ENCODE peak calls at places on chromosomes 3 and 15, in four cellular contexts. W is GM23338; G is stimulated activated naive CD8-positive, alpha-beta T cell treated with anti-CD3 and anti-CD28 coated beads, Interleukin-15, Interleukin-2, amounts not matched to agents 100 U/mL and 50 U/mL, for 24 hours; B is kidney epithelial cell. Y is an unnamed sample.

GRCh38 chr3:27535809-27536392 is 51.7 kb upstream of the SLC4A7 start:
- DNase-seq in G (no peak), W (no peak), B (no peak), Y (no peak)

GRCh38 chr3:134608023-134608758 is 42.6 kb downstream of the KY start:
- DNase-seq in G (no peak), B (no peak), W (no peak), Y (no peak)

GRCh38 chr3:97992547-97993173 is 20.4 kb upstream of the RIOX2 start:
- DNase-seq in B (no peak), G (no peak), W (no peak), Y (no peak)

GRCh38 chr3:149435936-149436885 is 38.3 kb upstream of the TM4SF4 start:
- DNase-seq in B (no peak), G (no peak), W (peak), Y (no peak)

GRCh38 chr15:68701886-68702285 is 118.8 kb downstream of the ANP32A start:
- DNase-seq in G (no peak), W (no peak), B (no peak), Y (no peak)

GRCh38 chr3:189981668-189982067 is 139.0 kb downstream of the P3H2 start:
- DNase-seq in B (no peak), W (no peak), G (no peak), Y (peak)

GRCh38 chr3:152583913-152584312 is 251.0 kb upstream of the P2RY1 start:
- DNase-seq in G (no peak), W (no peak), B (no peak), Y (peak)

GRCh38 chr3:10594915-10595314 is 89.5 kb upstream of the ATP2B2 start:
- DNase-seq in G (peak), W (peak), B (no peak), Y (peak)

GRCh38 chr3:182139627-182140357 is 428.1 kb downstream of the SOX2 start:
- DNase-seq in W (peak), B (no peak), G (no peak), Y (no peak)

GRCh38 chr3:86995537-86995936 is 4.6 kb upstream of the VGLL3 start:
- DNase-seq in G (no peak), W (no peak), B (no peak), Y (no peak)

GRCh38 chr3:159619341-159619885 is 369.2 kb upstream of the IL12A start:
- DNase-seq in G (no peak), W (no peak), B (no peak), Y (peak)

GRCh38 chr3:13288732-13289718 is 131.1 kb downstream of the NUP210 start:
- DNase-seq in W (no peak), B (no peak), G (no peak), Y (no peak)

GRCh38 chr15:58758141-58758540 is 8.6 kb upstream of the ADAM10 start:
- DNase-seq in G (no peak), W (no peak), B (no peak), Y (no peak)

GRCh38 chr3:76631251-76631650 is 408.6 kb upstream of the ROBO2 start:
- DNase-seq in B (no peak), G (no peak), W (no peak), Y (no peak)

GRCh38 chr3:170599995-170600624 is 14.2 kb upstream of the SLC7A14 start:
- DNase-seq in G (no peak), W (no peak), B (no peak), Y (no peak)

GRCh38 chr3:37075955-37076354 is 82.6 kb downstream of the MLH1 start:
- DNase-seq in W (no peak), G (no peak), B (no peak), Y (no peak)

GRCh38 chr3:157104521-157104920 is 55.4 kb downstream of the CCNL1 start:
- DNase-seq in B (no peak), W (no peak), G (no peak), Y (no peak)

GRCh38 chr3:188830955-188831354 is 340.8 kb upstream of the TPRG1 start:
- DNase-seq in W (peak), B (no peak), G (peak), Y (no peak)

GRCh38 chr3:55454611-55455010 is 32.5 kb downstream of the WNT5A start:
- DNase-seq in G (no peak), B (peak), W (no peak), Y (no peak)

GRCh38 chr3:142993958-142994442 is 7.4 kb upstream of the U2SURP start:
- DNase-seq in B (no peak), W (peak), G (peak), Y (peak)

GRCh38 chr15:81909229-81910087 is 136.4 kb downstream of the MEX3B start:
- DNase-seq in G (no peak), W (peak), B (no peak), Y (no peak)

GRCh38 chr3:49378249-49378899 is 20.2 kb upstream of the GPX1 start:
- DNase-seq in G (no peak), W (no peak), B (no peak), Y (peak)

GRCh38 chr3:33100229-33100628 is 3.3 kb upstream of the GLB1 start:
- DNase-seq in B (no peak), W (no peak), G (no peak), Y (no peak)

GRCh38 chr15:66452971-66453580 is 44.5 kb downstream of the SNAPC5 start:
- DNase-seq in G (no peak), W (no peak), B (no peak), Y (no peak)

GRCh38 chr3:138186803-138187295 is 252 bp upstream of the ARMC8 start:
- DNase-seq in B (peak), G (peak), W (peak), Y (peak)

GRCh38 chr3:58411036-58411435 is 22.6 kb downstream of the PDHB start:
- DNase-seq in W (no peak), B (no peak), G (no peak), Y (no peak)

GRCh38 chr3:73433079-73433478 is 191.7 kb downstream of the PDZRN3 start:
- DNase-seq in B (no peak), W (no peak), G (no peak), Y (no peak)

GRCh38 chr15:58678683-58679082 is 70.8 kb downstream of the ADAM10 start:
- DNase-seq in B (no peak), W (no peak), G (no peak), Y (no peak)

GRCh38 chr3:126618021-126618420 is 36.9 kb downstream of the TXNRD3 start:
- DNase-seq in W (no peak), G (no peak), B (no peak), Y (peak)